ENCODE peak calls at places on chromosomes 3 and 15, in seven cellular contexts. T is HCT116, D is K562, H is SK-N-SH, X is GM12878, J is HepG2, E is H1. V is an unnamed sample.

GRCh38 chr3:157001561-157001960 is 158.4 kb downstream of the CCNL1 start:
- DNase-seq in T (no peak), D (no peak), H (no peak), X (no peak), J (no peak), E (no peak), V (no peak)

GRCh38 chr15:100341662-100342560 is at the start of gene ADAMTS17:
- DNase-seq in T (peak), D (peak), H (peak), X (peak), J (peak), E (peak), V (peak)

GRCh38 chr15:76994971-76995945 is at the start of gene PSTPIP1:
- DNase-seq in T (no peak), D (no peak), H (peak), X (no peak), J (no peak), E (no peak), V (no peak)

GRCh38 chr15:82134426-82134825 is 88.6 kb upstream of the MEX3B start:
- DNase-seq in T (no peak), D (no peak), H (no peak), X (no peak), J (no peak), E (no peak), V (no peak)

GRCh38 chr3:98827221-98827620 is 64.1 kb downstream of the ST3GAL6 start:
- DNase-seq in T (no peak), D (no peak), H (no peak), X (no peak), J (no peak), E (no peak), V (no peak)

GRCh38 chr3:190306513-190307163 is 15.6 kb downstream of the CLDN1 start:
- DNase-seq in T (no peak), D (no peak), H (no peak), X (no peak), J (peak), E (no peak), V (no peak)

GRCh38 chr15:57495037-57495436 is 96.7 kb upstream of the MYZAP start:
- DNase-seq in T (no peak), D (no peak), H (no peak), X (no peak), J (no peak), E (no peak), V (no peak)

GRCh38 chr3:29758108-29759020 is 477.5 kb downstream of the RBMS3 start:
- DNase-seq in T (no peak), D (no peak), H (no peak), X (no peak), J (no peak), E (no peak), V (no peak)

GRCh38 chr3:115891237-115891636 is 267.9 kb downstream of the GAP43 start:
- DNase-seq in T (no peak), D (no peak), H (no peak), X (no peak), J (no peak), E (no peak), V (no peak)

GRCh38 chr3:139937674-139938279 is 2.8 kb downstream of the CLSTN2 start:
- DNase-seq in T (peak), D (peak), H (peak), X (no peak), J (no peak), E (no peak), V (peak)

GRCh38 chr3:62332017-62332416 is 41.3 kb downstream of the FEZF2 start:
- DNase-seq in T (no peak), D (no peak), H (no peak), X (no peak), J (no peak), E (no peak), V (no peak)

GRCh38 chr3:148158210-148158609 is 539.5 kb upstream of the AGTR1 start:
- DNase-seq in T (no peak), D (no peak), H (no peak), X (no peak), J (no peak), E (no peak), V (peak)

GRCh38 chr3:138468886-138469285 is 34.5 kb downstream of the ESYT3 start:
- DNase-seq in T (no peak), D (no peak), H (no peak), X (no peak), J (no peak), E (no peak), V (peak)

GRCh38 chr3:102646557-102646956 is 211.7 kb downstream of the ZPLD1 start:
- DNase-seq in T (no peak), D (no peak), H (no peak), X (no peak), J (no peak), E (no peak), V (no peak)

GRCh38 chr3:30667250-30667585 is 60.8 kb downstream of the TGFBR2 start:
- DNase-seq in T (no peak), D (peak), H (no peak), X (no peak), J (no peak), E (peak), V (no peak)

GRCh38 chr15:94004697-94005096 is 226.7 kb upstream of the MCTP2 start:
- DNase-seq in T (no peak), D (no peak), H (no peak), X (no peak), J (no peak), E (no peak), V (no peak)

GRCh38 chr3:187017511-187018230 is 87.3 kb downstream of the ST6GAL1 start:
- DNase-seq in T (no peak), D (no peak), H (no peak), X (no peak), J (no peak), E (no peak), V (no peak)

GRCh38 chr3:168620854-168621253 is 525.1 kb upstream of the GOLIM4 start:
- DNase-seq in T (peak), D (no peak), H (peak), X (no peak), J (peak), E (peak), V (peak)

GRCh38 chr3:48851407-48851806 is 3.7 kb upstream of the PRKAR2A start:
- DNase-seq in T (no peak), D (peak), H (peak), X (no peak), J (no peak), E (no peak), V (no peak)

GRCh38 chr3:64345351-64345750 is 120.1 kb upstream of the PRICKLE2 start:
- DNase-seq in T (no peak), D (no peak), H (peak), X (no peak), J (no peak), E (no peak), V (no peak)

GRCh38 chr3:170128259-170128976 is 53.1 kb downstream of the PHC3 start:
- DNase-seq in T (no peak), D (no peak), H (no peak), X (peak), J (no peak), E (no peak), V (no peak)

GRCh38 chr3:172808969-172809546 is 58.5 kb downstream of the ECT2 start:
- DNase-seq in T (peak), D (peak), H (no peak), X (no peak), J (peak), E (no peak), V (peak)

GRCh38 chr15:70523192-70523591 is 240.2 kb downstream of the UACA start:
- DNase-seq in T (no peak), D (no peak), H (no peak), X (no peak), J (no peak), E (no peak), V (no peak)

GRCh38 chr3:46913644-46914043 is 36.1 kb downstream of the PTH1R start:
- DNase-seq in T (no peak), D (peak), H (no peak), X (no peak), J (no peak), E (no peak), V (no peak)

GRCh38 chr15:57307527-57308193 is 68.6 kb upstream of the CGNL1 start:
- DNase-seq in T (no peak), D (no peak), H (no peak), X (no peak), J (peak), E (no peak), V (no peak)

GRCh38 chr3:72722930-72723726 is 125.1 kb downstream of the SHQ1 start:
- DNase-seq in T (no peak), D (no peak), H (no peak), X (peak), J (no peak), E (no peak), V (peak)

GRCh38 chr3:196894557-196895295 is 27.0 kb downstream of the SENP5 start:
- DNase-seq in T (no peak), D (no peak), H (no peak), X (no peak), J (no peak), E (no peak), V (no peak)

GRCh38 chr3:196901768-196902167 is 34.0 kb downstream of the SENP5 start:
- DNase-seq in T (no peak), D (no peak), H (no peak), X (no peak), J (no peak), E (no peak), V (no peak)

GRCh38 chr3:196890309-196890708 is 22.6 kb downstream of the SENP5 start:
- DNase-seq in T (no peak), D (no peak), H (no peak), X (no peak), J (no peak), E (no peak), V (no peak)

DNA sequence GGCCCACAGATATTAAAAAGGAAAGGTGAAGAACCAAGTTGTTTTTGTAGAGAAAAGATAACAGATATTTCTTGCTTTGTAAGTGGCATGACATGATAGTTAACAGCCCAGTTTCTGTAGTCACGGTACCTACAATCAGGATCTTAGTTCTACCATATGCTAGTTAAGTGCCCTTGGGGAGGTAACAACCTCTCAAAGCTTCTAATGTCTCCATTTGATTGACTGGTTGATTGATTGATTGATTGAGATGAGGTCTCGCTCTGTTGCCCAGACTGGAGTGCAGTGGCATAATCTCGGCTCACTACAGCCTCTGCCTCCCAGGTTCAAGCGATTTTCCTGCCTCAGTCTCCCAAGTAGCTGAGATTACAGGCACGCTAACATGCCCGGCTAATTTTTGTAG is 28.5 kb downstream of the SENP5 start:
- DNase-seq in T (no peak), D (no peak), H (no peak), X (no peak), J (no peak), E (no peak), V (no peak)
- TF ChIP-seq JUND in T (no peak), D (no peak), H (no peak), X (no peak), J (no peak), E (no peak), V (no peak)

GRCh38 chr3:161035711-161036110 is 69.4 kb downstream of the B3GALNT1 start:
- DNase-seq in T (no peak), D (no peak), H (no peak), X (no peak), J (no peak), E (no peak), V (no peak)
- TF ChIP-seq JUND in T (no peak), D (no peak), H (no peak), X (no peak), J (no peak), E (no peak), V (no peak)

GRCh38 chr3:105538483-105538882 is 171.8 kb downstream of the ALCAM start:
- DNase-seq in T (no peak), D (no peak), H (no peak), X (no peak), J (no peak), E (no peak), V (no peak)
- TF ChIP-seq JUND in T (no peak), D (no peak), H (no peak), X (no peak), J (no peak), E (no peak), V (no peak)

DNA sequence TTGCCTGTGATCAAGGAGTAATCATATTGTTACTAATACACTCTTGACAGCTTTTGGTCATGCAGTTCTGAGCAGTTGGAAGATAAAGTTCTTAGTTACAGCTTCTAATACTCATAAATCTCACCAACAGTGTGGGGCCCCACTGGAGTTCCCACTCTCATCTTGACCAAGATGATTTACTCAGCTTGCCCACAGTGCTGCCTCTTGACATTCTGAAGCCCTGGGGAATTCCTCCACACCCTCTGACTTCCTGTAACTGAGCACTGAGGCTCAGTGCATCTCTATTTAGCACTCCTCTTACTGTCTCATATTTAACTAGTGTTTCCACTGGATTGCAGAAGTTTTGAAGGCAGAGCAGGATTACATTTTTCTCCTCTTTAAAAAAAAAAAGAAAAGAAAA is 1.9 kb upstream of the ARL6IP5 start:
- DNase-seq in T (no peak), D (peak), H (no peak), X (peak), J (no peak), E (no peak), V (no peak)
- TF ChIP-seq JUND in T (no peak), D (no peak), H (peak), X (no peak), J (no peak), E (no peak), V (no peak)

GRCh38 chr3:123412811-123413588 is 35.9 kb downstream of the ADCY5 start:
- DNase-seq in T (no peak), D (no peak), H (no peak), X (no peak), J (no peak), E (no peak), V (no peak)
- TF ChIP-seq JUND in T (no peak), D (no peak), H (no peak), X (no peak), J (no peak), E (no peak), V (no peak)

DNA sequence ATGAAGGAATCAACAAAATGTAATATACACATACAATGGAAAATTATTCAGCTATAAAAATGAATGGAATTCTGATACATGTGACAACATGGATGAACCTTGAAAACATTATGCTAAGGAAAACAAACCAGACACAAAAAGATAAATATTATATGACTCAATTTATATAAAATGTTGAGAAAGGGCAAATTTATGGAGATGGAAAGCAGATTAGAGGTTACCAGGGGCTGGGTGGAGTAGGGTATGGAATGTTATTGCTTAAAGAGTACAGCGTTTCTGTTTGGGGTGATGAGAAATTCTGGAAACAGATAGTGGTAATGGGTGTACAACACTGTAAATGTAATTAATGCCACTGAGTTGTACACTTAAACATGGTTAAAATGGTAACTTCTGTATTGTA is 50.9 kb downstream of the EMC4 start:
- DNase-seq in T (no peak), D (no peak), H (no peak), X (no peak), J (no peak), E (no peak), V (no peak)
- TF ChIP-seq JUND in T (no peak), D (no peak), H (no peak), X (no peak), J (no peak), E (no peak), V (no peak)

GRCh38 chr3:21256932-21257331 is 494.1 kb downstream of the ZNF385D start:
- DNase-seq in T (no peak), D (no peak), H (peak), X (no peak), J (no peak), E (no peak), V (no peak)
- TF ChIP-seq JUND in T (no peak), D (no peak), H (no peak), X (no peak), J (no peak), E (no peak), V (no peak)

DNA sequence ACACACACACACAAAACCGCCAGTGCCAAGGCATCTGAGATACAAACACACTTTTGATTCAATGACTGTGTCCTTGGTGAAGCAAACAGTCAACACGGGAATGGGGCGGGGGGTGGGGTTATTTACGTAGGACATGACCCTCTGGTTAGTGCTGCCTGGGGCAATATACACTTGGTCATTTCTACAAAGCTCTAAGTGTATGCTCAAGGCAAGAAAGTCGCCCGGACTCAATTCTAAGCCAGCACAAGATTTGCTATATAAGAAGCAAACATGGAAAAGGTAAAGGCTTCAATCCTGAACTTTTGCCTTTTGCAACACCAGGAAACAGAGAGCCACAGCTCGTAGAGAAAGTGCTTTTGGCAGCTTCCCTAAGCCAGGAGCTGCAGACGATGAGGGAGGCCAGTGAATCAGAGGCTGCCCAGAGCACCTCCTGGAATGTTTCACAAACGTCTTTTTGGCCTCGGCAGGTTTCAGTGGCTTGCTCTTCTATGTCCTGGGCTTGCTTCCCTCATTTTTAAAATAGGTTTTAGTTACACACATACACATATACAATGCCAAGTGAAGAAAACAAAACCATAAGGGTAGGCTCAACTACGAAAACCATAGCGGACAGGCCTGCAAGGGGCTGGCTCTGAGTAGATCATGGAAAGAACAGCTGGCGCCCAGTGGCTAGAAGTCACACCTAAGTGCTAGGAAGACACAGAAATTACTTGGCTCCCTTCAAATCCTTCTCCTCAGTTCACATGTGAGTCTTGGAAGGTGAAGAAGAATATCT is 73.6 kb downstream of the TM4SF4 start:
- DNase-seq in T (no peak), D (no peak), H (no peak), X (no peak), J (peak), E (no peak), V (peak)
- TF ChIP-seq JUND in T (no peak), D (no peak), H (peak), X (no peak), J (no peak), E (no peak), V (no peak)

GRCh38 chr15:48190932-48191573 is 412 bp upstream of the CTXN2 start:
- DNase-seq in T (no peak), D (peak), H (peak), X (no peak), J (peak), E (no peak), V (peak)

GRCh38 chr15:48186271-48186670 is 5.2 kb upstream of the CTXN2 start:
- DNase-seq in T (no peak), D (no peak), H (peak), X (no peak), J (no peak), E (no peak), V (no peak)

DNA sequence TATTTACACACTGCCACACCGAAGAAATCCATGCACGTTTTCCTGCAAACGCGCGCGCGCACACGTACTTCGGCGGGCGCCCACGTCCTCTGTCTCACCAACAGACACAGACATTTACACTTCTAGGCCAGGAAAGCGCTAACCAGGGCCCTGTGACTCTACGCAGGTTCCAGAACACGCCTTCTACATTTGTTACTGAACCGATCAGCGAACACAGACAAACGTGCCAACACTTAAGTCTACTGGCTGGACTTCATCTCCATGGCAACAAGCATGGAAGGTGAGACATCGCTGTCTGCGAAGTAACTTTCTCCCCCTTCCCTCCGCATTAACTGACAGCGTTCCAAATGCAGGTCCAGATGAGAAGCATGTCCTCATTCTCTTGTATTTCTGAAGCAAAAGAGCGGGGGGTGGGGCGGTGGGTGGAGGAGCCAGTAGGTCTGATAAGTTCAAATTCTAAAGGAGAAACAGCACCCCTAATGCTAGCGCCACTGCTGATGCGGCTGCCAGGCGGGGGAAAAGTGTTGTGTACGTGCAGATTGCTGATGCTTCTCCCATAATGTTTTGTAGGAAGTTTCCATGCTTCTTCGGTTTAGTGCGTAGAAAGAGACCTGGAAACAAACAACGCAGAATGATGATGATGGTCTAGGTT is at the start of gene CTXN2:
- DNase-seq in T (no peak), D (no peak), H (peak), X (no peak), J (no peak), E (no peak), V (no peak)
- TF ChIP-seq JUND in T (no peak), D (no peak), H (no peak), X (no peak), J (no peak), E (no peak), V (no peak)